ENCODE peak calls at places on chromosomes 6 and 20, in five cellular contexts. C, U, I, H and J are unnamed samples.
A peak's percentile ranks its signal among the peaks of the same experiment; 100 is the strongest.

GRCh38 chr20:33059741-33060390 is 6.2 kb downstream of the BPIFB3 start:
- DNase-seq in H (no peak), C (no peak), I (peak; percentile 53), U (no peak), J (peak; percentile 38)

GRCh38 chr6:4253604-4254211 is 118.3 kb upstream of the ECI2 start:
- DNase-seq in U (peak; percentile 84), I (no peak), C (no peak), H (peak; percentile 71), J (no peak)

GRCh38 chr6:4647414-4648365 is 128.5 kb upstream of the CDYL start:
- DNase-seq in U (peak; percentile 87), C (peak; percentile 72), H (peak; percentile 16), I (peak; percentile 86), J (peak; percentile 73)

GRCh38 chr20:15162061-15162740 is 824.8 kb upstream of the FLRT3 start:
- DNase-seq in I (no peak), C (no peak), H (no peak), U (peak; percentile 57), J (no peak)

GRCh38 chr6:129440691-129441090 is 269.3 kb downstream of the ARHGAP18 start:
- DNase-seq in U (no peak), H (no peak), I (peak; percentile 47), C (no peak), J (no peak)

GRCh38 chr20:9103955-9104354 is 35.1 kb downstream of the PLCB4 start:
- DNase-seq in H (peak; percentile 60), I (no peak), C (no peak), U (no peak), J (no peak)

GRCh38 chr6:170160628-170161611 is 130.0 kb downstream of the DLL1 start:
- DNase-seq in I (no peak), U (no peak), C (no peak), H (no peak), J (no peak)

GRCh38 chr20:10467985-10468845 is 33.1 kb downstream of the SLX4IP start:
- DNase-seq in H (no peak), U (no peak), I (no peak), C (no peak), J (no peak)

GRCh38 chr6:38306915-38307314 is 332.8 kb downstream of the BTBD9 start:
- DNase-seq in H (peak; percentile 73), U (no peak), C (no peak), I (no peak), J (no peak)

GRCh38 chr6:46863791-46864190 is 57.9 kb downstream of the ADGRF5 start:
- DNase-seq in I (no peak), C (no peak), H (no peak), U (no peak), J (no peak)

GRCh38 chr6:71164890-71165289 is 123.7 kb upstream of the OGFRL1 start:
- DNase-seq in I (no peak), U (no peak), H (no peak), C (no peak), J (no peak)

GRCh38 chr6:84638286-84638685 is 126.1 kb downstream of the TBX18 start:
- DNase-seq in I (no peak), C (no peak), H (no peak), U (no peak), J (no peak)

GRCh38 chr20:420721-421574 is 12.8 kb downstream of the RBCK1 start:
- DNase-seq in C (peak; percentile 35), U (no peak), H (no peak), I (peak; percentile 87), J (peak; percentile 79)

GRCh38 chr20:19692685-19693119 is 65.4 kb upstream of the RIN2 start:
- DNase-seq in U (peak; percentile 64), I (peak; percentile 72), C (peak; percentile 43), H (peak; percentile 82), J (peak; percentile 84)

GRCh38 chr20:23205656-23206055 is 119.5 kb upstream of the CD93 start:
- DNase-seq in H (no peak), U (peak; percentile 89), C (no peak), I (peak; percentile 35), J (no peak)

GRCh38 chr20:62755817-62756724 is 40.2 kb upstream of the MRGBP start:
- DNase-seq in I (no peak), C (no peak), H (peak; percentile 81), U (no peak), J (no peak)

GRCh38 chr6:63475707-63476106 is 96.6 kb upstream of the LOC128125822 start:
- DNase-seq in U (no peak), H (no peak), I (no peak), C (no peak), J (no peak)

GRCh38 chr20:46093531-46093930 is 3.8 kb upstream of the NCOA5 start:
- DNase-seq in C (no peak), U (no peak), H (no peak), I (no peak), J (no peak)

GRCh38 chr20:26208296-26209091 is 511.8 kb upstream of the ZNF337 start:
- DNase-seq in H (no peak), U (peak; percentile 2), C (no peak), I (peak; percentile 69), J (no peak)

GRCh38 chr6:35764238-35764896 is 12.0 kb upstream of the CLPSL2 start:
- DNase-seq in C (no peak), I (peak; percentile 89), U (no peak), H (no peak), J (no peak)